ENCODE peak calls at places on chromosomes 3 and 15, in seven cellular contexts. I is endothelial cell of umbilical vein, L is K562, Y is SK-N-SH, B is SK-N-MC, E is H1, W is HepG2. F is an unnamed sample.

GRCh38 chr3:168467085-168467714 is 371.5 kb upstream of the GOLIM4 start:
- DNase-seq in I (peak), B (no peak), W (no peak), L (no peak), Y (peak), E (no peak), F (no peak)

GRCh38 chr3:150150633-150151032 is 179.9 kb upstream of the PFN2 start:
- DNase-seq in E (no peak), L (no peak), W (no peak), B (no peak), Y (no peak), I (no peak), F (no peak)

GRCh38 chr3:106425021-106425420 is 556.2 kb upstream of the CBLB start:
- DNase-seq in L (no peak), W (no peak), I (no peak), E (no peak), Y (no peak), B (no peak), F (no peak)

GRCh38 chr3:141108002-141108401 is 56.9 kb downstream of the SPSB4 start:
- DNase-seq in E (no peak), I (no peak), B (no peak), W (no peak), L (no peak), Y (no peak), F (no peak)

GRCh38 chr3:148146241-148146640 is 551.5 kb upstream of the AGTR1 start:
- DNase-seq in E (no peak), L (no peak), Y (no peak), W (no peak), B (no peak), I (no peak), F (no peak)

GRCh38 chr3:105869982-105870381 is 1.2 kb upstream of the CBLB start:
- DNase-seq in I (no peak), W (no peak), E (no peak), L (no peak), Y (no peak), B (no peak), F (no peak)

GRCh38 chr3:73192036-73192738 is 130.7 kb downstream of the EBLN2 start:
- DNase-seq in B (no peak), W (peak), I (no peak), E (peak), Y (peak), L (peak), F (peak)

GRCh38 chr3:8604988-8605387 is 39.6 kb downstream of the SSUH2 start:
- DNase-seq in I (no peak), B (no peak), Y (no peak), W (no peak), L (no peak), E (peak), F (no peak)

GRCh38 chr3:16928386-16929132 is 43.8 kb downstream of the PLCL2 start:
- DNase-seq in B (no peak), Y (no peak), E (no peak), I (no peak), L (no peak), W (no peak), F (no peak)

DNA sequence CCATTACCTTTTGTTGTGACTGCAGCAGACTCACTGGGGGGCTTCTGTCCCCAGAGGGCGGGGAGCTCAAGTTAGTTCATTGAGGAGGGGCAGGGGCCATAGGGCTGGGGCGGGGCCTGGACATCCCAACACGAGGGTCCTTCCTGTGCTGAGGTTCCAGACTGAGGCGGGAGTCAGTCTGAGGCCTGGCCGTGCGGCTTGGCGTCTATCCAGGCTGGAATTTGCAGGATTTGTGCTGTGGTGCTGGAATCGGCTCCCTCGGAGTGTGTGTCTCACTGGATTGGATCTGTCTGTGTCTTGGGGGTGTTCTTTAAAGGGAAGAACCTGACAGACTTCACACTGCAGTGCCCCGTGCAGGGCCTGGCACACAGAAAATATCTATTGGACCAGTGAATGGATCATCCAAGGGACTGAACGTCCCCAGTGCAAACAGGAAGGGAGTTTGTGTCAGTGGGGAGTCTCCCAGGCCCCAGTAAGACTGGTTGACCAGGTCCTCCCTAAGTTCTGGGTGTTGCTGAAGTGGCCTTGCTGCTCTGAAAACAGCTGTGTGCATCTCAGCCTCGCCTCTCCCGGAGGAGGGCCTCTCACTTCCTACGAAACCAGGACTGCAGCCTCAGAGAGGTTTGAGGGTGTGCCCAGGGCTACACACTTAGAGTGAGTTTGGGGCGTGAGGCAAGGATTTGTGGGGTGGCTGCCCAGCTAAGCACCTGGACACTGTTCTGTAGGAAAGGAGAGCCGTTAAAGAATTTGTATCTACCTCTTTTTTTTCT is 26.1 kb downstream of the GOLGA6L2 start:
- DNase-seq in Y (no peak), W (no peak), I (no peak), L (no peak), E (no peak), B (no peak), F (no peak)
- TF ChIP-seq POLR2AphosphoS5 in Y (no peak), W (no peak), I (no peak), L (no peak), E (no peak), B (no peak), F (no peak)

DNA sequence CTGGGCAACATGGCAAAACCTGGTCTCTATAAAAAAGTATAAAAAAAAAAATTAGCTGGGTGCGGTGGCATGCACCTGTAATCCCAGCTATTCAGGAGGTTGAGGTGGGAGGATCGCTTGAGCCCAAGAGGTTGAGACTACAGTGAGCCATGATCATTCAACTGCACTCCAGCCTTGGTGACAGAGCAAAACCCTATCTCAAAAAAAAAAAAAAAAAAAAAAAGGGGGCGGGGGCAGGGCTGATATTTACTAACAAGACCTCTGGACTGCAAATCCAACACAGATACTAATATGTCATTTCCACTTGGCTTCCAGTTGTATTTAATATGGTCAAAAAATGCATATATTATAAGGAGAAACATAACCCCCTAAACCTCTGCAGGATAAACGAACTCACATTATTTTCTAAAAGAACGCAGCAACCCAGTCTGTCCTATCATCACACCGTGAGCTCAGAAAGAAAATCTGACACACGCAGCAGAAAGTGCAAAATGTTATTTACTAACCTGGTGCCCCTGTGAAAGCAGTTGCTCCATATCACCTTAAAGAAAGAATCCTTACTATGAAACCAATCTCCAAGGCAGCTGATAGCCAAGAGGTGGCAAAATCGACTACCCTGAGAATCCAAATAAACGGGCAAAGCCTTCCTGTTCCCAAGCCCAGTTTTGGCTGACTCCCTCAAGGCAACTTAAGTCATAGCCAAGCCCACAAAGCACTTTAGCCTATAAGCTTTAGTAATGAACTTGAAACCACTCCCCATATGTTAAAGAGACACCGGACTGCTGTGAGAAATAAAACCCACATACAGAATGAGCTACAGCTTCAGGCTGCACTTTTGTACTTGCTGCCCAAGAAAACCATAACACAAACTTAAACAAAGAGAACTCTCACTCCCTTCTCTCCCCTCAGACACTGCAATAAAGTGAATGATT is 39.3 kb downstream of the PLD1 start:
- DNase-seq in W (peak), L (peak), E (no peak), B (peak), I (peak), Y (no peak), F (no peak)
- H3K9ac ChIP-seq in W (no peak), L (peak), E (no peak), B (peak), I (peak), Y (no peak), F (no peak)

GRCh38 chr3:51680663-51681230 is 9.7 kb downstream of the TEX264 start:
- DNase-seq in W (no peak), Y (no peak), E (no peak), I (no peak), L (no peak), B (no peak), F (no peak)
- H3K27ac ChIP-seq in W (no peak), Y (no peak), E (no peak), I (no peak), L (no peak), B (no peak), F (no peak)

GRCh38 chr3:172648736-172649135 is 62.1 kb downstream of the NCEH1 start:
- DNase-seq in W (no peak), Y (no peak), I (no peak), B (no peak), E (no peak), L (no peak), F (no peak)

GRCh38 chr3:172647823-172648222 is 63.0 kb downstream of the NCEH1 start:
- DNase-seq in I (no peak), B (no peak), W (no peak), E (no peak), Y (no peak), L (no peak), F (peak)

GRCh38 chr3:172644258-172644657 is 66.6 kb downstream of the NCEH1 start:
- DNase-seq in L (no peak), E (no peak), B (no peak), W (no peak), Y (no peak), I (no peak), F (no peak)

GRCh38 chr3:172643780-172644179 is 67.1 kb downstream of the NCEH1 start:
- DNase-seq in E (no peak), W (no peak), I (no peak), L (no peak), Y (no peak), B (no peak), F (no peak)

GRCh38 chr3:172646439-172647015 is 64.3 kb downstream of the NCEH1 start:
- DNase-seq in I (peak), L (no peak), E (no peak), B (no peak), Y (peak), W (no peak), F (no peak)
- TF ChIP-seq POLR2AphosphoS5 in I (no peak), L (no peak), E (no peak), B (no peak), Y (no peak), W (no peak), F (no peak)

DNA sequence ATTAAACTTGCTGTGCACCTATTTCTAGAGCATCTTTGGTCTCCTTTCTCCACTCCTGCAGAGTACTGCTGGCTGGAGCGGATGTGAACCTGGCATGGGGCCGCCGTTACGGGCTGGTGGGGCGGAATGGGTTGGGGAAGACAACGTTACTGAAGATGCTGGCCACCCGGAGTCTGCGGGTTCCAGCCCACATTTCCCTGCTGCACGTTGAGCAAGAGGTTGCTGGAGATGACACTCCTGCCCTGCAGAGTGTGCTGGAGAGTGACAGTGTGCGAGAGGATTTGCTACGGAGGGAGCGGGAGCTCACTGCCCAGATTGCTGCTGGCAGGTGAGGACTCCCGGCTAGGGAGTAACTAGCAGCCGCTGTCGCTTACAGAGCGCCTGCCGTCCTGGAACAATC is 2.1 kb downstream of the ABCF3 start:
- DNase-seq in B (no peak), W (no peak), E (no peak), L (no peak), I (no peak), Y (no peak), F (no peak)
- H3K9ac ChIP-seq in B (no peak), W (no peak), E (no peak), L (no peak), I (no peak), Y (no peak), F (no peak)

F was measured in HCT116.